ENCODE peak calls at places on chromosomes 13 and 19, in eight cellular contexts. One of them, this sample, is unnamed.

GRCh38 chr19:42246869-42247630 is 4.6 kb upstream of the GSK3A start:
- DNase-seq in stimulated activated CD4-positive, alpha-beta T cell treated with anti-CD3 and anti-CD28 coated beads, TNF-alpha, amount 100 ng/mL, for 4 hours: no peak
- DNase-seq in stimulated activated CD8-positive, alpha-beta memory T cell treated with anti-CD3 and anti-CD28 coated beads, Interleukin-15, amount 100 ng/mL, for 24 hours: no peak
- DNase-seq in AG09309: no peak
- DNase-seq in T-helper 1 cell: no peak
- DNase-seq in activated naive CD8-positive, alpha-beta T cell treated with anti-CD3 and anti-CD28 coated beads, Interleukin-2, amount 50 U/mL, for 24 hours: no peak
- DNase-seq in SJCRH30: no peak
- DNase-seq in T-helper 17 cell: no peak
- DNase-seq in this sample: no peak

GRCh38 chr13:24274452-24274971 is 34.9 kb upstream of the C1QTNF9 start:
- DNase-seq in AG09309: no peak
- DNase-seq in SJCRH30: peak
- DNase-seq in activated naive CD8-positive, alpha-beta T cell treated with anti-CD3 and anti-CD28 coated beads, Interleukin-2, amount 50 U/mL, for 24 hours: peak
- DNase-seq in T-helper 1 cell: peak
- DNase-seq in T-helper 17 cell: peak
- DNase-seq in stimulated activated CD4-positive, alpha-beta T cell treated with anti-CD3 and anti-CD28 coated beads, TNF-alpha, amount 100 ng/mL, for 4 hours: no peak
- DNase-seq in stimulated activated CD8-positive, alpha-beta memory T cell treated with anti-CD3 and anti-CD28 coated beads, Interleukin-15, amount 100 ng/mL, for 24 hours: no peak
- DNase-seq in this sample: peak

GRCh38 chr19:45306522-45307027 is 16.1 kb downstream of the CKM start:
- DNase-seq in stimulated activated CD4-positive, alpha-beta T cell treated with anti-CD3 and anti-CD28 coated beads, TNF-alpha, amount 100 ng/mL, for 4 hours: no peak
- DNase-seq in T-helper 1 cell: no peak
- DNase-seq in stimulated activated CD8-positive, alpha-beta memory T cell treated with anti-CD3 and anti-CD28 coated beads, Interleukin-15, amount 100 ng/mL, for 24 hours: no peak
- DNase-seq in activated naive CD8-positive, alpha-beta T cell treated with anti-CD3 and anti-CD28 coated beads, Interleukin-2, amount 50 U/mL, for 24 hours: no peak
- DNase-seq in SJCRH30: peak
- DNase-seq in T-helper 17 cell: no peak
- DNase-seq in AG09309: no peak
- DNase-seq in this sample: no peak

GRCh38 chr13:46116653-46117502 is 12.0 kb upstream of the CPB2 start:
- DNase-seq in AG09309: no peak
- DNase-seq in T-helper 1 cell: no peak
- DNase-seq in activated naive CD8-positive, alpha-beta T cell treated with anti-CD3 and anti-CD28 coated beads, Interleukin-2, amount 50 U/mL, for 24 hours: no peak
- DNase-seq in stimulated activated CD8-positive, alpha-beta memory T cell treated with anti-CD3 and anti-CD28 coated beads, Interleukin-15, amount 100 ng/mL, for 24 hours: no peak
- DNase-seq in stimulated activated CD4-positive, alpha-beta T cell treated with anti-CD3 and anti-CD28 coated beads, TNF-alpha, amount 100 ng/mL, for 4 hours: no peak
- DNase-seq in SJCRH30: no peak
- DNase-seq in T-helper 17 cell: no peak
- DNase-seq in this sample: no peak

GRCh38 chr19:2199215-2199614 is 35.5 kb downstream of the DOT1L start:
- DNase-seq in SJCRH30: no peak
- DNase-seq in AG09309: no peak
- DNase-seq in activated naive CD8-positive, alpha-beta T cell treated with anti-CD3 and anti-CD28 coated beads, Interleukin-2, amount 50 U/mL, for 24 hours: no peak
- DNase-seq in stimulated activated CD4-positive, alpha-beta T cell treated with anti-CD3 and anti-CD28 coated beads, TNF-alpha, amount 100 ng/mL, for 4 hours: no peak
- DNase-seq in T-helper 17 cell: no peak
- DNase-seq in T-helper 1 cell: no peak
- DNase-seq in stimulated activated CD8-positive, alpha-beta memory T cell treated with anti-CD3 and anti-CD28 coated beads, Interleukin-15, amount 100 ng/mL, for 24 hours: no peak
- DNase-seq in this sample: no peak

GRCh38 chr13:95924389-95924994 is 128.7 kb downstream of the UGGT2 start:
- DNase-seq in activated naive CD8-positive, alpha-beta T cell treated with anti-CD3 and anti-CD28 coated beads, Interleukin-2, amount 50 U/mL, for 24 hours: no peak
- DNase-seq in stimulated activated CD4-positive, alpha-beta T cell treated with anti-CD3 and anti-CD28 coated beads, TNF-alpha, amount 100 ng/mL, for 4 hours: no peak
- DNase-seq in SJCRH30: no peak
- DNase-seq in T-helper 1 cell: no peak
- DNase-seq in T-helper 17 cell: no peak
- DNase-seq in AG09309: peak
- DNase-seq in stimulated activated CD8-positive, alpha-beta memory T cell treated with anti-CD3 and anti-CD28 coated beads, Interleukin-15, amount 100 ng/mL, for 24 hours: no peak
- DNase-seq in this sample: no peak

GRCh38 chr19:46533085-46534081 is 37.7 kb upstream of the PNMA8B start:
- DNase-seq in T-helper 1 cell: no peak
- DNase-seq in T-helper 17 cell: no peak
- DNase-seq in AG09309: no peak
- DNase-seq in SJCRH30: no peak
- DNase-seq in activated naive CD8-positive, alpha-beta T cell treated with anti-CD3 and anti-CD28 coated beads, Interleukin-2, amount 50 U/mL, for 24 hours: no peak
- DNase-seq in stimulated activated CD4-positive, alpha-beta T cell treated with anti-CD3 and anti-CD28 coated beads, TNF-alpha, amount 100 ng/mL, for 4 hours: no peak
- DNase-seq in stimulated activated CD8-positive, alpha-beta memory T cell treated with anti-CD3 and anti-CD28 coated beads, Interleukin-15, amount 100 ng/mL, for 24 hours: no peak
- DNase-seq in this sample: no peak

GRCh38 chr19:10915511-10916091 is 12.8 kb downstream of the YIPF2 start:
- DNase-seq in SJCRH30: no peak
- DNase-seq in stimulated activated CD4-positive, alpha-beta T cell treated with anti-CD3 and anti-CD28 coated beads, TNF-alpha, amount 100 ng/mL, for 4 hours: no peak
- DNase-seq in T-helper 1 cell: no peak
- DNase-seq in activated naive CD8-positive, alpha-beta T cell treated with anti-CD3 and anti-CD28 coated beads, Interleukin-2, amount 50 U/mL, for 24 hours: no peak
- DNase-seq in T-helper 17 cell: no peak
- DNase-seq in AG09309: peak
- DNase-seq in stimulated activated CD8-positive, alpha-beta memory T cell treated with anti-CD3 and anti-CD28 coated beads, Interleukin-15, amount 100 ng/mL, for 24 hours: no peak
- DNase-seq in this sample: no peak

GRCh38 chr19:38892841-38893240 is 6.6 kb downstream of the SIRT2 start:
- DNase-seq in T-helper 17 cell: no peak
- DNase-seq in stimulated activated CD4-positive, alpha-beta T cell treated with anti-CD3 and anti-CD28 coated beads, TNF-alpha, amount 100 ng/mL, for 4 hours: no peak
- DNase-seq in AG09309: no peak
- DNase-seq in stimulated activated CD8-positive, alpha-beta memory T cell treated with anti-CD3 and anti-CD28 coated beads, Interleukin-15, amount 100 ng/mL, for 24 hours: no peak
- DNase-seq in activated naive CD8-positive, alpha-beta T cell treated with anti-CD3 and anti-CD28 coated beads, Interleukin-2, amount 50 U/mL, for 24 hours: no peak
- DNase-seq in SJCRH30: no peak
- DNase-seq in T-helper 1 cell: no peak
- DNase-seq in this sample: no peak

GRCh38 chr19:44661904-44662303 is 9.4 kb upstream of the CEACAM19 start:
- DNase-seq in stimulated activated CD4-positive, alpha-beta T cell treated with anti-CD3 and anti-CD28 coated beads, TNF-alpha, amount 100 ng/mL, for 4 hours: no peak
- DNase-seq in stimulated activated CD8-positive, alpha-beta memory T cell treated with anti-CD3 and anti-CD28 coated beads, Interleukin-15, amount 100 ng/mL, for 24 hours: no peak
- DNase-seq in SJCRH30: no peak
- DNase-seq in AG09309: no peak
- DNase-seq in activated naive CD8-positive, alpha-beta T cell treated with anti-CD3 and anti-CD28 coated beads, Interleukin-2, amount 50 U/mL, for 24 hours: no peak
- DNase-seq in T-helper 1 cell: no peak
- DNase-seq in T-helper 17 cell: no peak
- DNase-seq in this sample: no peak

GRCh38 chr19:823565-824121 is 1.9 kb upstream of the PLPPR3 start:
- DNase-seq in stimulated activated CD4-positive, alpha-beta T cell treated with anti-CD3 and anti-CD28 coated beads, TNF-alpha, amount 100 ng/mL, for 4 hours: no peak
- DNase-seq in SJCRH30: no peak
- DNase-seq in T-helper 17 cell: no peak
- DNase-seq in AG09309: no peak
- DNase-seq in activated naive CD8-positive, alpha-beta T cell treated with anti-CD3 and anti-CD28 coated beads, Interleukin-2, amount 50 U/mL, for 24 hours: no peak
- DNase-seq in T-helper 1 cell: no peak
- DNase-seq in stimulated activated CD8-positive, alpha-beta memory T cell treated with anti-CD3 and anti-CD28 coated beads, Interleukin-15, amount 100 ng/mL, for 24 hours: no peak
- DNase-seq in this sample: no peak

GRCh38 chr13:110187501-110188161 is 119.3 kb downstream of the COL4A1 start:
- DNase-seq in T-helper 1 cell: no peak
- DNase-seq in T-helper 17 cell: no peak
- DNase-seq in stimulated activated CD8-positive, alpha-beta memory T cell treated with anti-CD3 and anti-CD28 coated beads, Interleukin-15, amount 100 ng/mL, for 24 hours: no peak
- DNase-seq in AG09309: peak
- DNase-seq in SJCRH30: no peak
- DNase-seq in stimulated activated CD4-positive, alpha-beta T cell treated with anti-CD3 and anti-CD28 coated beads, TNF-alpha, amount 100 ng/mL, for 4 hours: no peak
- DNase-seq in activated naive CD8-positive, alpha-beta T cell treated with anti-CD3 and anti-CD28 coated beads, Interleukin-2, amount 50 U/mL, for 24 hours: no peak
- DNase-seq in this sample: no peak

GRCh38 chr19:33673258-33673875 is 51.6 kb downstream of the CHST8 start:
- DNase-seq in SJCRH30: no peak
- DNase-seq in activated naive CD8-positive, alpha-beta T cell treated with anti-CD3 and anti-CD28 coated beads, Interleukin-2, amount 50 U/mL, for 24 hours: no peak
- DNase-seq in AG09309: no peak
- DNase-seq in T-helper 1 cell: no peak
- DNase-seq in stimulated activated CD4-positive, alpha-beta T cell treated with anti-CD3 and anti-CD28 coated beads, TNF-alpha, amount 100 ng/mL, for 4 hours: no peak
- DNase-seq in T-helper 17 cell: no peak
- DNase-seq in stimulated activated CD8-positive, alpha-beta memory T cell treated with anti-CD3 and anti-CD28 coated beads, Interleukin-15, amount 100 ng/mL, for 24 hours: no peak
- DNase-seq in this sample: no peak

GRCh38 chr13:47426126-47426849 is 529.4 kb upstream of the HTR2A start:
- DNase-seq in T-helper 1 cell: no peak
- DNase-seq in AG09309: no peak
- DNase-seq in SJCRH30: no peak
- DNase-seq in stimulated activated CD8-positive, alpha-beta memory T cell treated with anti-CD3 and anti-CD28 coated beads, Interleukin-15, amount 100 ng/mL, for 24 hours: no peak
- DNase-seq in activated naive CD8-positive, alpha-beta T cell treated with anti-CD3 and anti-CD28 coated beads, Interleukin-2, amount 50 U/mL, for 24 hours: no peak
- DNase-seq in stimulated activated CD4-positive, alpha-beta T cell treated with anti-CD3 and anti-CD28 coated beads, TNF-alpha, amount 100 ng/mL, for 4 hours: no peak
- DNase-seq in T-helper 17 cell: no peak
- DNase-seq in this sample: no peak

GRCh38 chr19:35123573-35123972 is 8.0 kb downstream of the FXYD3 start:
- DNase-seq in AG09309: no peak
- DNase-seq in SJCRH30: no peak
- DNase-seq in stimulated activated CD4-positive, alpha-beta T cell treated with anti-CD3 and anti-CD28 coated beads, TNF-alpha, amount 100 ng/mL, for 4 hours: no peak
- DNase-seq in T-helper 1 cell: no peak
- DNase-seq in stimulated activated CD8-positive, alpha-beta memory T cell treated with anti-CD3 and anti-CD28 coated beads, Interleukin-15, amount 100 ng/mL, for 24 hours: no peak
- DNase-seq in T-helper 17 cell: no peak
- DNase-seq in activated naive CD8-positive, alpha-beta T cell treated with anti-CD3 and anti-CD28 coated beads, Interleukin-2, amount 50 U/mL, for 24 hours: no peak
- DNase-seq in this sample: no peak

GRCh38 chr13:75194717-75195116 is 287.3 kb downstream of the TBC1D4 start:
- DNase-seq in AG09309: no peak
- DNase-seq in T-helper 17 cell: no peak
- DNase-seq in stimulated activated CD8-positive, alpha-beta memory T cell treated with anti-CD3 and anti-CD28 coated beads, Interleukin-15, amount 100 ng/mL, for 24 hours: no peak
- DNase-seq in activated naive CD8-positive, alpha-beta T cell treated with anti-CD3 and anti-CD28 coated beads, Interleukin-2, amount 50 U/mL, for 24 hours: no peak
- DNase-seq in stimulated activated CD4-positive, alpha-beta T cell treated with anti-CD3 and anti-CD28 coated beads, TNF-alpha, amount 100 ng/mL, for 4 hours: no peak
- DNase-seq in T-helper 1 cell: no peak
- DNase-seq in SJCRH30: no peak
- DNase-seq in this sample: no peak

GRCh38 chr19:17107546-17108452 is 32.2 kb downstream of the MYO9B start:
- DNase-seq in AG09309: peak
- DNase-seq in T-helper 1 cell: no peak
- DNase-seq in T-helper 17 cell: no peak
- DNase-seq in SJCRH30: peak
- DNase-seq in activated naive CD8-positive, alpha-beta T cell treated with anti-CD3 and anti-CD28 coated beads, Interleukin-2, amount 50 U/mL, for 24 hours: peak
- DNase-seq in stimulated activated CD4-positive, alpha-beta T cell treated with anti-CD3 and anti-CD28 coated beads, TNF-alpha, amount 100 ng/mL, for 4 hours: no peak
- DNase-seq in stimulated activated CD8-positive, alpha-beta memory T cell treated with anti-CD3 and anti-CD28 coated beads, Interleukin-15, amount 100 ng/mL, for 24 hours: no peak
- DNase-seq in this sample: no peak

GRCh38 chr19:662207-662961 is 630 bp downstream of the RNF126 start:
- DNase-seq in T-helper 1 cell: peak
- DNase-seq in stimulated activated CD4-positive, alpha-beta T cell treated with anti-CD3 and anti-CD28 coated beads, TNF-alpha, amount 100 ng/mL, for 4 hours: peak
- DNase-seq in SJCRH30: peak
- DNase-seq in activated naive CD8-positive, alpha-beta T cell treated with anti-CD3 and anti-CD28 coated beads, Interleukin-2, amount 50 U/mL, for 24 hours: peak
- DNase-seq in AG09309: no peak
- DNase-seq in T-helper 17 cell: peak
- DNase-seq in stimulated activated CD8-positive, alpha-beta memory T cell treated with anti-CD3 and anti-CD28 coated beads, Interleukin-15, amount 100 ng/mL, for 24 hours: no peak
- DNase-seq in this sample: peak

GRCh38 chr19:31054430-31054829 is 294.8 kb downstream of the TSHZ3 start:
- DNase-seq in SJCRH30: peak
- DNase-seq in AG09309: peak
- DNase-seq in stimulated activated CD8-positive, alpha-beta memory T cell treated with anti-CD3 and anti-CD28 coated beads, Interleukin-15, amount 100 ng/mL, for 24 hours: no peak
- DNase-seq in activated naive CD8-positive, alpha-beta T cell treated with anti-CD3 and anti-CD28 coated beads, Interleukin-2, amount 50 U/mL, for 24 hours: peak
- DNase-seq in stimulated activated CD4-positive, alpha-beta T cell treated with anti-CD3 and anti-CD28 coated beads, TNF-alpha, amount 100 ng/mL, for 4 hours: peak
- DNase-seq in T-helper 1 cell: no peak
- DNase-seq in T-helper 17 cell: peak
- DNase-seq in this sample: peak

GRCh38 chr13:75749407-75749806 is 113.3 kb downstream of the LMO7 start:
- DNase-seq in stimulated activated CD8-positive, alpha-beta memory T cell treated with anti-CD3 and anti-CD28 coated beads, Interleukin-15, amount 100 ng/mL, for 24 hours: no peak
- DNase-seq in T-helper 1 cell: no peak
- DNase-seq in T-helper 17 cell: no peak
- DNase-seq in stimulated activated CD4-positive, alpha-beta T cell treated with anti-CD3 and anti-CD28 coated beads, TNF-alpha, amount 100 ng/mL, for 4 hours: no peak
- DNase-seq in SJCRH30: peak
- DNase-seq in AG09309: peak
- DNase-seq in activated naive CD8-positive, alpha-beta T cell treated with anti-CD3 and anti-CD28 coated beads, Interleukin-2, amount 50 U/mL, for 24 hours: no peak
- DNase-seq in this sample: no peak

GRCh38 chr19:37467608-37468090 is 405 bp upstream of the ZNF569 start:
- DNase-seq in AG09309: no peak
- DNase-seq in stimulated activated CD4-positive, alpha-beta T cell treated with anti-CD3 and anti-CD28 coated beads, TNF-alpha, amount 100 ng/mL, for 4 hours: no peak
- DNase-seq in T-helper 1 cell: no peak
- DNase-seq in stimulated activated CD8-positive, alpha-beta memory T cell treated with anti-CD3 and anti-CD28 coated beads, Interleukin-15, amount 100 ng/mL, for 24 hours: no peak
- DNase-seq in T-helper 17 cell: no peak
- DNase-seq in SJCRH30: no peak
- DNase-seq in activated naive CD8-positive, alpha-beta T cell treated with anti-CD3 and anti-CD28 coated beads, Interleukin-2, amount 50 U/mL, for 24 hours: no peak
- DNase-seq in this sample: no peak

GRCh38 chr19:46494936-46495788 is 505 bp downstream of the PNMA8B start:
- DNase-seq in T-helper 17 cell: no peak
- DNase-seq in activated naive CD8-positive, alpha-beta T cell treated with anti-CD3 and anti-CD28 coated beads, Interleukin-2, amount 50 U/mL, for 24 hours: no peak
- DNase-seq in T-helper 1 cell: no peak
- DNase-seq in SJCRH30: no peak
- DNase-seq in stimulated activated CD8-positive, alpha-beta memory T cell treated with anti-CD3 and anti-CD28 coated beads, Interleukin-15, amount 100 ng/mL, for 24 hours: no peak
- DNase-seq in AG09309: no peak
- DNase-seq in stimulated activated CD4-positive, alpha-beta T cell treated with anti-CD3 and anti-CD28 coated beads, TNF-alpha, amount 100 ng/mL, for 4 hours: no peak
- DNase-seq in this sample: no peak

GRCh38 chr13:77674802-77675201 is 22.7 kb upstream of the SLAIN1 start:
- DNase-seq in T-helper 1 cell: no peak
- DNase-seq in stimulated activated CD8-positive, alpha-beta memory T cell treated with anti-CD3 and anti-CD28 coated beads, Interleukin-15, amount 100 ng/mL, for 24 hours: no peak
- DNase-seq in activated naive CD8-positive, alpha-beta T cell treated with anti-CD3 and anti-CD28 coated beads, Interleukin-2, amount 50 U/mL, for 24 hours: no peak
- DNase-seq in SJCRH30: no peak
- DNase-seq in AG09309: no peak
- DNase-seq in stimulated activated CD4-positive, alpha-beta T cell treated with anti-CD3 and anti-CD28 coated beads, TNF-alpha, amount 100 ng/mL, for 4 hours: no peak
- DNase-seq in T-helper 17 cell: no peak
- DNase-seq in this sample: no peak

GRCh38 chr19:10093295-10094186 is 7.4 kb downstream of the SHFL start:
- DNase-seq in T-helper 1 cell: no peak
- DNase-seq in stimulated activated CD8-positive, alpha-beta memory T cell treated with anti-CD3 and anti-CD28 coated beads, Interleukin-15, amount 100 ng/mL, for 24 hours: no peak
- DNase-seq in activated naive CD8-positive, alpha-beta T cell treated with anti-CD3 and anti-CD28 coated beads, Interleukin-2, amount 50 U/mL, for 24 hours: no peak
- DNase-seq in SJCRH30: no peak
- DNase-seq in AG09309: no peak
- DNase-seq in stimulated activated CD4-positive, alpha-beta T cell treated with anti-CD3 and anti-CD28 coated beads, TNF-alpha, amount 100 ng/mL, for 4 hours: no peak
- DNase-seq in T-helper 17 cell: no peak
- DNase-seq in this sample: no peak

GRCh38 chr19:14830702-14831101 is 4.3 kb downstream of the OR7A5 start:
- DNase-seq in AG09309: no peak
- DNase-seq in activated naive CD8-positive, alpha-beta T cell treated with anti-CD3 and anti-CD28 coated beads, Interleukin-2, amount 50 U/mL, for 24 hours: no peak
- DNase-seq in SJCRH30: no peak
- DNase-seq in T-helper 1 cell: no peak
- DNase-seq in stimulated activated CD8-positive, alpha-beta memory T cell treated with anti-CD3 and anti-CD28 coated beads, Interleukin-15, amount 100 ng/mL, for 24 hours: no peak
- DNase-seq in T-helper 17 cell: no peak
- DNase-seq in stimulated activated CD4-positive, alpha-beta T cell treated with anti-CD3 and anti-CD28 coated beads, TNF-alpha, amount 100 ng/mL, for 4 hours: no peak
- DNase-seq in this sample: no peak

GRCh38 chr19:10780368-10780767 is 55.6 kb downstream of the TMED1 start:
- DNase-seq in stimulated activated CD4-positive, alpha-beta T cell treated with anti-CD3 and anti-CD28 coated beads, TNF-alpha, amount 100 ng/mL, for 4 hours: no peak
- DNase-seq in T-helper 17 cell: no peak
- DNase-seq in AG09309: peak
- DNase-seq in T-helper 1 cell: no peak
- DNase-seq in activated naive CD8-positive, alpha-beta T cell treated with anti-CD3 and anti-CD28 coated beads, Interleukin-2, amount 50 U/mL, for 24 hours: no peak
- DNase-seq in SJCRH30: no peak
- DNase-seq in stimulated activated CD8-positive, alpha-beta memory T cell treated with anti-CD3 and anti-CD28 coated beads, Interleukin-15, amount 100 ng/mL, for 24 hours: no peak
- DNase-seq in this sample: no peak

This sample was measured in T follicular helper cell.